ENCODE peak calls at places on chromosome 11, in five cellular contexts. One of them, this sample, is unnamed.
A peak's percentile ranks its signal among the peaks of the same experiment; 100 is the strongest.

GRCh38 chr11:107799245-107799859 is 59.2 kb downstream of the SLC35F2 start:
- DNase-seq in HAP-1: peak; percentile 83
- DNase-seq in GM12865: peak; percentile 76
- DNase-seq in uterus: peak; percentile 71
- DNase-seq in A549: peak; percentile 36
- DNase-seq in this sample: peak; percentile 59

GRCh38 chr11:66087148-66087908 is 17.3 kb downstream of the PACS1 start:
- DNase-seq in GM12865: no peak
- DNase-seq in A549: no peak
- DNase-seq in HAP-1: no peak
- DNase-seq in uterus: no peak
- DNase-seq in this sample: no peak

GRCh38 chr11:121389651-121390050 is 62.5 kb upstream of the SORL1 start:
- DNase-seq in A549: no peak
- DNase-seq in HAP-1: peak; percentile 60
- DNase-seq in uterus: no peak
- DNase-seq in GM12865: no peak
- DNase-seq in this sample: peak; percentile 38

GRCh38 chr11:121553806-121554205 is 101.0 kb upstream of the SORL1-AS1 start:
- DNase-seq in A549: no peak
- DNase-seq in GM12865: no peak
- DNase-seq in HAP-1: no peak
- DNase-seq in uterus: peak; percentile 43
- DNase-seq in this sample: no peak

GRCh38 chr11:82906236-82906635 is 4.7 kb downstream of the DDIAS start:
- DNase-seq in GM12865: no peak
- DNase-seq in HAP-1: no peak
- DNase-seq in A549: no peak
- DNase-seq in uterus: no peak
- DNase-seq in this sample: no peak

GRCh38 chr11:23540101-23540561 is 679.9 kb upstream of the CCDC179 start:
- DNase-seq in uterus: no peak
- DNase-seq in HAP-1: peak; percentile 47
- DNase-seq in GM12865: peak; percentile 58
- DNase-seq in A549: peak; percentile 18
- DNase-seq in this sample: peak; percentile 52

GRCh38 chr11:19597194-19597593 is 115.4 kb upstream of the NAV2 start:
- DNase-seq in HAP-1: no peak
- DNase-seq in uterus: no peak
- DNase-seq in A549: no peak
- DNase-seq in GM12865: no peak
- DNase-seq in this sample: no peak

GRCh38 chr11:24233041-24233440 is 263.8 kb upstream of the LUZP2 start:
- DNase-seq in HAP-1: no peak
- DNase-seq in GM12865: no peak
- DNase-seq in A549: no peak
- DNase-seq in uterus: no peak
- DNase-seq in this sample: no peak

GRCh38 chr11:10913996-10914514 is 56.2 kb upstream of the ZBED5 start:
- DNase-seq in A549: no peak
- DNase-seq in HAP-1: no peak
- DNase-seq in GM12865: no peak
- DNase-seq in uterus: no peak
- DNase-seq in this sample: no peak

GRCh38 chr11:134033696-134034491 is 35.0 kb upstream of the JAM3 start:
- DNase-seq in HAP-1: peak; percentile 89
- DNase-seq in GM12865: peak; percentile 19
- DNase-seq in A549: no peak
- DNase-seq in uterus: peak; percentile 84
- DNase-seq in this sample: peak; percentile 91
- H3K4me3 ChIP-seq in HAP-1: no peak overlapping the region
- H3K4me3 ChIP-seq in GM12865: no peak overlapping the region
- H3K4me3 ChIP-seq in A549: no peak overlapping the region
- H3K4me3 ChIP-seq in uterus: peak overlapping the region; percentile 6
- H3K4me3 ChIP-seq in this sample: peak overlapping the region; percentile 17

GRCh38 chr11:68128682-68129327 is 7.6 kb upstream of the CHKA start:
- DNase-seq in GM12865: no peak
- DNase-seq in uterus: peak; percentile 74
- DNase-seq in A549: no peak
- DNase-seq in HAP-1: no peak
- DNase-seq in this sample: peak; percentile 73
- H3K4me3 ChIP-seq in GM12865: no peak overlapping the region
- H3K4me3 ChIP-seq in uterus: peak overlapping the region; percentile 48
- H3K4me3 ChIP-seq in A549: no peak overlapping the region
- H3K4me3 ChIP-seq in HAP-1: no peak overlapping the region
- H3K4me3 ChIP-seq in this sample: peak overlapping the region; percentile 26

GRCh38 chr11:31327417-31327816 is 42.1 kb downstream of the DCDC1 start:
- DNase-seq in uterus: no peak
- DNase-seq in HAP-1: no peak
- DNase-seq in GM12865: no peak
- DNase-seq in A549: no peak
- DNase-seq in this sample: no peak
- H3K4me3 ChIP-seq in uterus: no peak overlapping the region
- H3K4me3 ChIP-seq in HAP-1: no peak overlapping the region
- H3K4me3 ChIP-seq in GM12865: no peak overlapping the region
- H3K4me3 ChIP-seq in A549: no peak overlapping the region
- H3K4me3 ChIP-seq in this sample: no peak overlapping the region

GRCh38 chr11:47376183-47376542 is 2.2 kb downstream of the SPI1 start:
- DNase-seq in A549: no peak
- DNase-seq in GM12865: no peak
- DNase-seq in HAP-1: no peak
- DNase-seq in uterus: no peak
- DNase-seq in this sample: no peak

GRCh38 chr11:47376543-47377371 is 1.6 kb downstream of the SPI1 start:
- DNase-seq in HAP-1: no peak
- DNase-seq in GM12865: no peak
- DNase-seq in uterus: no peak
- DNase-seq in A549: no peak
- DNase-seq in this sample: peak; percentile 75

GRCh38 chr11:47378011-47378835 is at the start of gene SPI1:
- DNase-seq in GM12865: peak; percentile 90
- DNase-seq in HAP-1: no peak
- DNase-seq in A549: no peak
- DNase-seq in uterus: no peak
- DNase-seq in this sample: peak; percentile 74

GRCh38 chr11:47378836-47379170 is 456 bp upstream of the SPI1 start:
- DNase-seq in GM12865: no peak
- DNase-seq in uterus: no peak
- DNase-seq in HAP-1: no peak
- DNase-seq in A549: no peak
- DNase-seq in this sample: no peak

DNA sequence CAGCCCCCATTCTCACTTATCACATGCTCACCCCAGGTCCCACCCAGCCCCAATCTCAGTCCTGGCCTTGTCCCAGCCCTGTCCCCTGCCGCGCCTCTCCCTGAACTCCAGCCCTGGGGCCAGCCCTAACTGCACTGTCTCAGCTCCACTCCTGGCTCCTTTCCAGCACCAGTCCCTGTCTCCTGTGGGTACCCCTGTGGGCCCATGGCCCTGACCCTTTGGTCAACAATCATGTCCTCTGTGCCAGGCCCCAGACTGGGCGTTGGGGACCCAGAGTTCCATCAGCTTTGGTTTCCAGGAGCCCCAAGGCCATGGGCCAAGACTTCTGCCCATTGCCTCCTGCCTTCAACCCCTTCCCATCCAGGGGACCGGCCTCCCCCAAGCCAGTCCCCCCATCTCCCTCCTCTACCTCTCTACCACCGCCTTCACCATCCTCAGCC is 756 bp downstream of the SPI1 start:
- DNase-seq in HAP-1: no peak
- DNase-seq in uterus: no peak
- DNase-seq in GM12865: no peak
- DNase-seq in A549: no peak
- DNase-seq in this sample: no peak
- H3K4me3 ChIP-seq in HAP-1: no peak overlapping the region
- H3K4me3 ChIP-seq in uterus: no peak overlapping the region
- H3K4me3 ChIP-seq in GM12865: peak overlapping the region; percentile 91
- H3K4me3 ChIP-seq in A549: no peak overlapping the region
- H3K4me3 ChIP-seq in this sample: no peak overlapping the region

DNA sequence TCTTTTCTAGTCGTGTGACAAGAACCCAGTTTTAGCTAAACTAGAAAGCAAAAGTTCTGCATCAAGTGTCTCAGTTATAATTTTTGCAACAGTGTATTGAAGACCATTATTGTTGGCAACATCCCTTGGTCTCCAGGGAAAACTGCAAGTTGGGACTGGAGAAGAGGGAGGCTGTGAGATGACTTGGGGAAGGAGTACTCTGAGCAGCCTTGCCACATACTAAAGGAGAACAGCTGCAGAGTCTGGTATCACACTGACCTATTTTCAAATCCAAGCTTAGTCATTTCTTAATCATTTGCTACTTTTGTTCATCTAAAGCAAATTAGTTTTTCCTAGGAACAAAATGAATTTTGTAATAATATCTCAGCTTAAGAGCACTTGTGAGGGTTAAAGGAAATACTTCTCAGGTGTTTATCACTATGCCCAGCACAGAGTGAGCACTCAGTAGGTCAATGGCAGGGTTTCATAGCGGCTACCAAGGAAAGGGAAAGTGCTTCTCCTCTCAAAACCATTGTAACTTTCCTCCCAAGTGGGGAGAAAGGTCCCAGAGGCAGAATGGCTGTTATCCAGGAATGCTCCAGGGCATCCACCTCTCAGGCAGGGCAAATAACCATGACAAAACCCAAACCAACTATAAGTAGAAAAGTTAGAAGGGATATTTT is 247.1 kb downstream of the C11orf87 start:
- DNase-seq in A549: no peak
- DNase-seq in uterus: no peak
- DNase-seq in HAP-1: no peak
- DNase-seq in GM12865: no peak
- DNase-seq in this sample: no peak
- H3K4me3 ChIP-seq in A549: no peak overlapping the region
- H3K4me3 ChIP-seq in uterus: no peak overlapping the region
- H3K4me3 ChIP-seq in HAP-1: no peak overlapping the region
- H3K4me3 ChIP-seq in GM12865: no peak overlapping the region
- H3K4me3 ChIP-seq in this sample: no peak overlapping the region

This sample was measured in H7.